ENCODE peak calls at places on chromosomes 7 and 10, in five cellular contexts. A, O, Q, H and X are unnamed samples.

GRCh38 chr10:101397140-101397539 is 43.2 kb downstream of the BTRC start:
- DNase-seq in H (peak), Q (peak), O (peak), A (peak), X (no peak)

GRCh38 chr7:129615018-129615417 is 3.5 kb downstream of the NRF1 start:
- DNase-seq in H (no peak), O (no peak), A (no peak), Q (no peak), X (peak)

GRCh38 chr7:150415161-150416160 is 35.0 kb upstream of the GIMAP8 start:
- DNase-seq in O (no peak), Q (peak), A (no peak), H (no peak), X (no peak)

GRCh38 chr7:87784424-87784823 is 91.7 kb downstream of the SLC25A40 start:
- DNase-seq in O (no peak), H (no peak), A (no peak), Q (no peak), X (no peak)

GRCh38 chr10:51129946-51130554 is 55.8 kb downstream of the PRKG1 start:
- DNase-seq in A (no peak), Q (no peak), O (no peak), H (no peak), X (no peak)

GRCh38 chr7:101657171-101657570 is 28.1 kb upstream of the MYL10 start:
- DNase-seq in A (no peak), Q (no peak), H (no peak), O (no peak), X (no peak)

GRCh38 chr10:79932307-79932706 is 16.6 kb downstream of the SFTPD start:
- DNase-seq in H (no peak), Q (no peak), A (no peak), O (no peak), X (no peak)

GRCh38 chr7:42107484-42107883 is 129.5 kb downstream of the GLI3 start:
- DNase-seq in Q (no peak), A (no peak), O (peak), H (no peak), X (peak)

GRCh38 chr10:119336599-119336998 is 129.2 kb downstream of the GRK5 start:
- DNase-seq in A (no peak), H (no peak), Q (no peak), O (no peak), X (no peak)

GRCh38 chr10:49649294-49649693 is 30.2 kb upstream of the C10orf53 start:
- DNase-seq in O (peak), A (no peak), Q (peak), H (no peak), X (no peak)

GRCh38 chr10:71395621-71396020 is 1.1 kb upstream of the CDH23 start:
- DNase-seq in H (no peak), A (no peak), O (no peak), Q (no peak), X (no peak)
- H3K4me3 ChIP-seq in H (no peak), A (no peak), O (no peak), Q (no peak), X (no peak)

GRCh38 chr7:17307033-17307432 is 8.6 kb downstream of the AHR start:
- DNase-seq in Q (no peak), H (no peak), O (no peak), A (no peak), X (no peak)

GRCh38 chr7:17304926-17305325 is 6.5 kb downstream of the AHR start:
- DNase-seq in O (peak), H (no peak), A (no peak), Q (no peak), X (peak)

GRCh38 chr7:17305387-17306171 is 7.1 kb downstream of the AHR start:
- DNase-seq in Q (no peak), H (no peak), A (no peak), O (no peak), X (no peak)

GRCh38 chr7:17307558-17307957 is 9.1 kb downstream of the AHR start:
- DNase-seq in A (no peak), H (no peak), O (no peak), Q (no peak), X (no peak)

DNA sequence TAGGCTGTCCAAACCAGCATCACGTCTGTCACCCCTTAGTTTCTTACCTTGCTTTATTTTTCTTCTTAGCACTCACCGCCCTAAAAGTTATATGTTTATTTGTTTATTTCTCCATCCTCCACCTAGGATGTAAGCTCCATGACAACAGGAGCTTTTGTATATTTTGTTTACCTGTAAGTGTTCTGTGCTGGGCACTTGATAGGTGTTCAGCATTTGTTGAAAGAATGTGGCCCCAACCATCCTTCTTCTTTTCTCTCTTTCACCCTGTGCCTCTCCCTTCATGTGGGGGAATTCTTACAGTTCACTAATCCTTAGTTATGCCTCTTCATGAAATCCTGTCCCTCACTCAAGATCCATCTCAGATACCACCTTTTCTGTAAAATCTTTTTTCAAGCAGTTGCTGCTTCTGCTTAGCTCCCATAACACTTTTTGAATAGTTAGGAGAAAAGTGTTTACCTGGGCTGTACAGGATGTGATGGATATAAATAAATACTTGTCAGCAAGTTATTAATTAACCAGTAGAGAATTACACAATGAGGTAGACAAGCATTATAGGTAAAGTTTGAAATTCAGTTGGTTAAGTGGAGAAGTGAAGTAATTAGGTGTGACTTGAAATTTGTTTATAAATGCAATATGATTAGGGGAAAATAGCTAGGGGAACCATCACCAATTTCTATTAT is 9.7 kb downstream of the AHR start:
- DNase-seq in O (no peak), A (no peak), Q (no peak), H (no peak), X (no peak)
- H3K4me3 ChIP-seq in O (no peak), A (no peak), Q (no peak), H (no peak), X (no peak)

DNA sequence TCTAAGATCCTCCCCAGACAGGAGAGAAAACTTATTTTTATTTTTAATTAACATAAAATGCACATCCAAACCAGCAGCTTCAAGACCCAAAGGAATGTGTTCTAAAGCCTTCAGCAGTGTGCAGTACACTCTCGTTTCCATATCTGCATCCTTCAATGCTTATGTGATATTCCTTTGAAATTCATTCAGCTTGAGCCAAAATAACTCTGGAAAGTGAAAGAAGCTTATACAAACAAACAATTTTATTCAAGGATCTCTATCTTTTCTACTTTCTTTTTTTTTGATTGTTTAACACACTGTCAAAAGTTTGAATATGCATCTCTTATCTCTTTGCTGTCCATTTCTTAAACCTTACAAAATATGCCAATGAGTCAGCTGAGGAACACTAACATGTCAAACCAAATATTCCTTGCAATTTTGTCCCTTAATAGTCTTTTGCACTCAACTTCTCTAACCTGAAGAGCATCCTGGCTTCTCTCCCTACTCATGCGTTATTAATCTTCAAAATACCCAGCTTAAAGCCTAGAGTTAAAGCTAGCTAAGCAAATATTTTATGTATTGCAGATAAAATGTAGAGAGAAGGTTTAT is 124.3 kb downstream of the THSD7A start:
- DNase-seq in Q (no peak), H (no peak), A (no peak), O (peak), X (no peak)
- H3K4me3 ChIP-seq in Q (no peak), H (no peak), A (no peak), O (no peak), X (no peak)

GRCh38 chr7:111074071-111074771 is 16.7 kb upstream of the LRRN3 start:
- DNase-seq in A (no peak), H (no peak), O (no peak), Q (no peak), X (no peak)
- H3K4me3 ChIP-seq in A (no peak), H (no peak), O (no peak), Q (no peak), X (no peak)

GRCh38 chr7:1402791-1403755 is 56.2 kb downstream of the MICALL2 start:
- DNase-seq in A (no peak), O (no peak), Q (no peak), H (no peak), X (no peak)
- H3K4me3 ChIP-seq in A (no peak), O (no peak), Q (no peak), H (no peak), X (no peak)

DNA sequence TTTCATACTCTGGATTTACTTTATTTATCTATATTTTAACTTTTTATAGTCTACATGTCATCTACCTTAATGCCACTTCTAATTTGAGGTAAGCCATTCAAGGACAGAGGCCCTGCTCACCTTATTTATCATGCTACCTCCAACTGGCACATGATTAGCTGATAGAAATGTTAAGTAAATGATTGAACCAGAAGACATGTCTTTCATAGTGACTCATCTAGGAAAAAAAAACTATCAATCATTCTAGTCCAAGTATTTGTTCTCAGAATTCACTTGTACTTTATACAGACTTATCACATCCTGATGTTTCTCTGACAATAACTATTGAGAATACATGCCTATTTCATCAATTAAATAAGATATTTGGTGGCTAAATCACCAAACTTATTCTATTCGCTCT is 856.3 kb downstream of the XPNPEP1 start:
- DNase-seq in O (no peak), Q (no peak), H (no peak), A (no peak), X (no peak)
- H3K4me3 ChIP-seq in O (no peak), Q (no peak), H (no peak), A (no peak), X (no peak)